ENCODE peak calls at places on chromosomes 6 and 20, in four cellular contexts. A, R, U and T are unnamed samples.

GRCh38 chr6:149763866-149764265 is 14.3 kb downstream of the PCMT1 start:
- DNase-seq in A (no peak), R (no peak), U (no peak), T (no peak)

GRCh38 chr6:21132856-21133610 is 460.5 kb upstream of the SOX4 start:
- DNase-seq in A (no peak), R (no peak), U (no peak), T (no peak)

GRCh38 chr6:161301338-161301737 is 27.5 kb upstream of the AGPAT4 start:
- DNase-seq in A (no peak), R (no peak), U (no peak), T (no peak)

GRCh38 chr20:49669601-49670189 is 44.0 kb downstream of the B4GALT5 start:
- DNase-seq in A (no peak), R (no peak), U (peak; percentile 85), T (no peak)

GRCh38 chr6:33746651-33747100 is at the start of gene IP6K3:
- DNase-seq in A (no peak), R (no peak), U (no peak), T (no peak)

GRCh38 chr20:57761413-57761734 is 51.6 kb upstream of the PMEPA1 start:
- DNase-seq in A (no peak), R (no peak), U (no peak), T (no peak)

GRCh38 chr6:107843400-107843799 is 19.3 kb upstream of the SCML4 start:
- DNase-seq in A (no peak), R (no peak), U (no peak), T (no peak)

GRCh38 chr6:8084586-8084985 is 17.8 kb downstream of the EEF1E1 start:
- DNase-seq in A (peak; percentile 42), R (no peak), U (no peak), T (no peak)

GRCh38 chr6:16979677-16980076 is 122.2 kb upstream of the STMND1 start:
- DNase-seq in A (no peak), R (no peak), U (no peak), T (no peak)

GRCh38 chr20:3751664-3752385 is 15.7 kb downstream of the ADISSP start:
- DNase-seq in A (no peak), R (no peak), U (no peak), T (peak; percentile 89)

GRCh38 chr6:129852257-129852858 is 8.8 kb downstream of the TMEM244 start:
- DNase-seq in A (peak; percentile 16), R (peak; percentile 71), U (no peak), T (no peak)

GRCh38 chr6:31652925-31653724 is 664 bp upstream of the BAG6 start:
- DNase-seq in A (peak; percentile 98), R (peak; percentile 94), U (no peak), T (peak; percentile 76)

GRCh38 chr6:5942591-5942990 is 64.1 kb downstream of the NRN1 start:
- DNase-seq in A (no peak), R (no peak), U (no peak), T (no peak)

GRCh38 chr6:111794300-111794699 is 79.0 kb downstream of the FYN start:
- DNase-seq in A (no peak), R (no peak), U (no peak), T (no peak)

GRCh38 chr20:19347943-19348456 is 135.6 kb downstream of the SLC24A3 start:
- DNase-seq in A (no peak), R (no peak), U (peak; percentile 55), T (no peak)

GRCh38 chr6:43477235-43478007 is at the start of gene TJAP1:
- DNase-seq in A (peak; percentile 80), R (peak; percentile 97), U (peak; percentile 36), T (peak; percentile 100)

GRCh38 chr20:59250293-59250692 is 50.1 kb upstream of the EDN3 start:
- DNase-seq in A (no peak), R (no peak), U (no peak), T (no peak)

GRCh38 chr6:29723666-29724588 is 693 bp downstream of the HLA-F start:
- DNase-seq in A (no peak), R (peak; percentile 24), U (no peak), T (no peak)

GRCh38 chr6:67706388-67706787 is 928.7 kb upstream of the ADGRB3 start:
- DNase-seq in A (no peak), R (no peak), U (no peak), T (no peak)

GRCh38 chr20:36268501-36269342 is 32.4 kb downstream of the AAR2 start:
- DNase-seq in A (no peak), R (no peak), U (no peak), T (no peak)

GRCh38 chr6:57252975-57253374 is 30.9 kb upstream of the RAB23 start:
- DNase-seq in A (no peak), R (no peak), U (no peak), T (no peak)

GRCh38 chr20:52972965-52973819 is 1.0 kb downstream of the TSHZ2 start:
- DNase-seq in A (no peak), R (no peak), U (no peak), T (peak; percentile 68)

GRCh38 chr20:6169251-6169650 is 46.4 kb upstream of the FERMT1 start:
- DNase-seq in A (peak; percentile 15), R (no peak), U (no peak), T (no peak)

GRCh38 chr6:139338845-139339244 is 35.6 kb downstream of the CITED2 start:
- DNase-seq in A (no peak), R (no peak), U (no peak), T (no peak)

GRCh38 chr6:137309078-137309762 is 90.0 kb upstream of the IFNGR1 start:
- DNase-seq in A (peak; percentile 56), R (no peak), U (peak; percentile 15), T (peak; percentile 52)

GRCh38 chr6:148750826-148751225 is 4.0 kb downstream of the UST start:
- DNase-seq in A (no peak), R (no peak), U (no peak), T (no peak)

DNA sequence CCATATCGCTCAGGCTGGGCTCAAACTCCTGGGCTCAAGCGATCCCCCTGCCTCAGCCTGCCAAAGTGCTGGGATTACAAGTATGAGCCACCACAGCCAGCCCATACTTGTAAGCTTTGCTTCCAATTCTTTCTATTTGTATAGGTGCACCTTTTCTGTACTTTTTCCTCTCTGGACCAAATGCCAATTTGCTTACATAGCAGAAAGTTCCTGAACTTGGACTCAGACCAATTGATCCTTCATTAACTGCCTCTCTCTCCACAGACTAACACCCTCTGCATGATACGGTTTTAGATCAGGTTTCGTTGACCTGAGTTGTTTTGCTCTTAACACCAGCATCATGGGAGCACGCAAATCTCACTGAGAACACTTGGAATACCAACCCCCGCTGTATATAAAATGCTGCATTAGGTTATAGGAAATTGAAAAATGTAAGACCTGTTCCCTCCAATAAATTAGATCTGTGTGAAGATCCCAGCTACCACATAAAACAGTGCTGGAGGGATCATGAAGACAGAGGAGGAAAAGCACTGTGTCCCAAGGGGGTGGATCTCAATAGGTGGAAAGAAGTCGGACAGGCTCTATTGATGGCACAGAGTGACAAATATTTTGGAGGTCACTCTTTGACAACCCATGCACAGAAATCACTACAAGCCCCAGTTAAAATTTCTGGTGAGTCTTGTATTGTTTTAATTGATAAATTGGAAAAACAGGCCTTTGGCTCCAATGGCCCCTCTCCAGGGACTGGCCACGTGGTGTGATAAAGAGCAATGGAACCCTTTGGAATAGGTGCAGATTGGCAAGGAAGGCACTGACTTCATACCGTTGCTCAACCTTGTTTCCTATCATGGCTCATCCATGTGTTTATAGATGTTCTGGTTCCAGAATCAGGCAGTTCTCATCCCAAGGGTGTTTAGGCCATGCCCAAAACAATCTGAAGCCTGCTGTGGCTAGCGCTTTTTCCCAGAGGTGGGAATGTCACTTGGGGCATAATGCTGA is 51.2 kb downstream of the ISM1 start:
- DNase-seq in A (no peak), R (no peak), U (no peak), T (no peak)
- TF ChIP-seq CBX5 in A (no peak), R (no peak), U (no peak), T (no peak)

DNA sequence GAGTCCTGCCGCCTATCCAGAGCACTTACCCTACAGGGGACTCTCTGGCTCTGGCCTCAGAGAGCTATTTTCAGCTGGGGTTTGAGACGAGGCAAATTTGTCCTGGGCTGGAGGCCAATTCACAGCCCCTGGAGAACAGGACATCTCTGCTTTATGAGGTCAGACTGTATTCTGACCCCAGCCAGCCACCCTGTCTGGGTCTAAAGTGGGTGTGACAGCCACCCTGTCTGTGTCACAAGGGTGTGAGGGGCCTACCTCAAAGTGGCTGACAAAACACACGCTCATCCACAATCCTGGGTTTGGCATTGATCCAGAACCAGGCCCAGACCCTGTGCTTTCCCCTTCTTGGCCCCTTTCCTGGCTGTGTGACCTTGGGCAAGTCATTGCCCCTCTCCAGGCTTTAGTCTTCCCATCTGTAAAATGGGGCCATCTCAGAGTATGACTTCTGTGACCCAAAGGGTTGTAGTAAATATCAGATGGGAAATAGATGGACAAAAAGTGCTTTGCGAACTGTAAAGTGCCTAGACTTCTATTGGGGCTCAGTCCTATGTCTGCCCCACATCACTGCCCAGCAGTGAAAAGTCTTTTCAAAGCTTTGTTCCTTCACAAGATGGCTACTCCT is 44.1 kb upstream of the TGM2 start:
- DNase-seq in A (no peak), R (no peak), U (no peak), T (no peak)
- TF ChIP-seq CBX5 in A (no peak), R (no peak), U (no peak), T (no peak)

DNA sequence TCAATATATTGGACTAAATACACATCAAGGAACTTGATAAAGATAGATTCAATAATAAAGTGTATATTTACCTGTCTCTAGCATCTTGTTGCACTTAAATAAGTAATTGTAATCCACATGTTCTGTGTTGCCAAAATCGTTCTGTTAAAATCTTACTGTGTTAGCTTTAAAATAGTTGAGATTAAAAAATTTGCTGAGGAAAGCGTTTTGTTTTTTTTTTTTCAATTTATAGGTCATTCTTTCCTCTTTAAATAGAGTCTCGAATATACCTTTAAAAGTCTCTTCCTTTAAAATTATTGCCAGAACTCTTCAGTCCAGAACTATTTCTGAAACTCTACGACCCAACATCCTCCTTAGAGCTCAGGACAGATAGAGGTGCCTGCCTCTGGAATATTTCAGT is 195.6 kb upstream of the OPRM1 start:
- DNase-seq in A (no peak), R (no peak), U (no peak), T (no peak)
- TF ChIP-seq CBX5 in A (no peak), R (no peak), U (no peak), T (no peak)

GRCh38 chr6:166676270-166676860 is 49.3 kb upstream of the RPS6KA2 start:
- DNase-seq in A (no peak), R (peak; percentile 33), U (no peak), T (no peak)

GRCh38 chr6:166675736-166676135 is 48.7 kb upstream of the RPS6KA2 start:
- DNase-seq in A (peak; percentile 13), R (no peak), U (no peak), T (no peak)

GRCh38 chr6:166677941-166678340 is 50.9 kb upstream of the RPS6KA2 start:
- DNase-seq in A (no peak), R (no peak), U (no peak), T (no peak)

GRCh38 chr6:166678426-166678825 is 51.4 kb upstream of the RPS6KA2 start:
- DNase-seq in A (peak; percentile 68), R (no peak), U (no peak), T (no peak)

DNA sequence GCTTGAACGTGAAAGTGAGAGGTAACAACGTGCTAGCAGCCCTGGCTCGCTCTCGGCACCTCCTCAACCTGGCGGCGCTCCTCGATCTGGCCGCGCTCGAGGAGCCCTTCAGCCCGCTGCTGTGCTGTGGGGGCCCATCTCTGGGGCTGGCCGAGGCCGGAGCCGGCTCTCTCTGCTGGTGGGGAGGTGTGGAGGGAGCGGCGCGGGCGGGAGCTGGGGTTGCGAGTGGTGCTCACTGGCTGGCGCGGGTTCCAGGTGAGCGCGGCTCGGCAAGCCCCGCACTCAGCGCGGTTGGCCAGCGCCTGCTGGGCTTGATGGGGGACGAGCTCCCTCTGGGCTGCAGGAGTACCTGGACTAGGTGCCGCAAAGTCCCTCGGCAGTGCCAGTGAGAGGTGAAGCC is 52.5 kb upstream of the RPS6KA2 start:
- DNase-seq in A (no peak), R (no peak), U (no peak), T (no peak)
- TF ChIP-seq CBX5 in A (no peak), R (no peak), U (no peak), T (no peak)

GRCh38 chr6:41936073-41936837 is 5.4 kb downstream of the CCND3 start:
- DNase-seq in A (peak; percentile 87), R (peak; percentile 66), U (peak; percentile 53), T (no peak)
- TF ChIP-seq CBX5 in A (peak; percentile 74), R (no peak), U (no peak), T (no peak)